ENCODE peak calls at places on chromosome X, in six cellular contexts. Q, A, T, K, X and U are unnamed samples.
A peak's percentile ranks its signal among the peaks of the same experiment; 100 is the strongest.

GRCh38 chrX:139559383-139560042 is 29.0 kb downstream of the F9 start:
- DNase-seq in Q (peak; percentile 10), A (peak; percentile 20), T (peak; percentile 36), K (no peak), X (peak; percentile 36), U (peak; percentile 46)

GRCh38 chrX:3371163-3371562 is 24.7 kb upstream of the MXRA5 start:
- DNase-seq in Q (no peak), A (no peak), T (no peak), K (no peak), X (no peak), U (no peak)

GRCh38 chrX:118346258-118347094 is 570 bp downstream of the WDR44 start:
- DNase-seq in Q (peak; percentile 31), A (peak; percentile 54), T (peak; percentile 7), K (peak; percentile 32), X (peak; percentile 37), U (peak; percentile 11)

GRCh38 chrX:12701625-12702024 is 89.6 kb upstream of the PRPS2 start:
- DNase-seq in Q (peak; percentile 42), A (peak; percentile 50), T (peak; percentile 37), K (peak; percentile 58), X (peak; percentile 71), U (peak; percentile 51)

GRCh38 chrX:41275661-41276609 is 58.0 kb upstream of the DDX3X start:
- DNase-seq in Q (peak; percentile 62), A (peak; percentile 93), T (peak; percentile 21), K (peak; percentile 61), X (peak; percentile 62), U (peak; percentile 17)

GRCh38 chrX:6021316-6022091 is 207.2 kb downstream of the NLGN4X start:
- DNase-seq in Q (peak; percentile 35), A (peak; percentile 29), T (peak; percentile 2), K (no peak), X (peak; percentile 49), U (peak; percentile 3)

GRCh38 chrX:103688949-103689348 is 2.5 kb upstream of the MORF4L2 start:
- DNase-seq in Q (no peak), A (peak; percentile 27), T (peak; percentile 21), K (no peak), X (no peak), U (no peak)

GRCh38 chrX:17605676-17606075 is 131.6 kb upstream of the SCML1 start:
- DNase-seq in Q (no peak), A (no peak), T (no peak), K (no peak), X (no peak), U (no peak)

GRCh38 chrX:102338162-102338561 is 91.2 kb downstream of the NXF2 start:
- DNase-seq in Q (no peak), A (no peak), T (no peak), K (peak; percentile 16), X (no peak), U (no peak)

GRCh38 chrX:16671005-16671404 is 21.0 kb downstream of the S100G start:
- DNase-seq in Q (no peak), A (peak; percentile 60), T (peak; percentile 5), K (no peak), X (no peak), U (no peak)

GRCh38 chrX:118566359-118566758 is 70.7 kb downstream of the DOCK11 start:
- DNase-seq in Q (no peak), A (no peak), T (no peak), K (no peak), X (no peak), U (no peak)

GRCh38 chrX:13699183-13699826 is 10.4 kb downstream of the RAB9A start:
- DNase-seq in Q (peak; percentile 57), A (no peak), T (no peak), K (no peak), X (peak; percentile 33), U (no peak)

GRCh38 chrX:5788930-5789329 is 439.7 kb downstream of the NLGN4X start:
- DNase-seq in Q (no peak), A (no peak), T (no peak), K (no peak), X (no peak), U (no peak)

GRCh38 chrX:150269613-150270254 is 93.4 kb upstream of the MAMLD1 start:
- DNase-seq in Q (no peak), A (peak; percentile 53), T (peak; percentile 92), K (no peak), X (peak; percentile 71), U (no peak)

GRCh38 chrX:68937581-68937980 is 108.8 kb downstream of the EFNB1 start:
- DNase-seq in Q (no peak), A (no peak), T (no peak), K (no peak), X (no peak), U (no peak)

GRCh38 chrX:138711399-138712347 is at the start of gene FGF13:
- DNase-seq in Q (peak; percentile 7), A (peak; percentile 35), T (peak; percentile 0), K (peak; percentile 25), X (peak; percentile 29), U (peak; percentile 26)

GRCh38 chrX:132967049-132967448 is 8.6 kb upstream of the HS6ST2 start:
- DNase-seq in Q (no peak), A (no peak), T (peak; percentile 59), K (no peak), X (no peak), U (no peak)

GRCh38 chrX:111861605-111862004 is 14.4 kb upstream of the TRPC5OS start:
- DNase-seq in Q (no peak), A (no peak), T (no peak), K (no peak), X (no peak), U (no peak)

GRCh38 chrX:71118032-71118984 is at the start of gene MED12:
- DNase-seq in Q (peak; percentile 85), A (peak; percentile 88), T (peak; percentile 47), K (peak; percentile 82), X (peak; percentile 80), U (peak; percentile 77)

GRCh38 chrX:97594825-97595224 is 711.1 kb downstream of the RPA4 start:
- DNase-seq in Q (no peak), A (no peak), T (peak; percentile 13), K (no peak), X (no peak), U (no peak)

GRCh38 chrX:140274761-140275525 is 229.9 kb downstream of the SOX3 start:
- DNase-seq in Q (no peak), A (no peak), T (no peak), K (no peak), X (no peak), U (no peak)

GRCh38 chrX:150899191-150899757 is 806 bp upstream of the CD99L2 start:
- DNase-seq in Q (peak; percentile 58), A (peak; percentile 37), T (no peak), K (peak; percentile 59), X (peak; percentile 37), U (peak; percentile 20)

GRCh38 chrX:153687121-153688039 is at the start of gene SLC6A8:
- DNase-seq in Q (peak; percentile 71), A (peak; percentile 87), T (peak; percentile 31), K (peak; percentile 51), X (peak; percentile 74), U (peak; percentile 65)
- TF ChIP-seq CTCF in Q (peak; percentile 30), A (peak; percentile 30), T (peak; percentile 57), K (no peak), X (no peak), U (peak; percentile 17)

GRCh38 chrX:21973321-21974010 is 33.0 kb downstream of the SMS start:
- DNase-seq in Q (no peak), A (no peak), T (no peak), K (no peak), X (no peak), U (no peak)

GRCh38 chrX:21978346-21978745 is 37.8 kb downstream of the SMS start:
- DNase-seq in Q (no peak), A (no peak), T (peak; percentile 50), K (no peak), X (no peak), U (no peak)

GRCh38 chrX:21975242-21975641 is 34.7 kb downstream of the SMS start:
- DNase-seq in Q (no peak), A (no peak), T (no peak), K (no peak), X (no peak), U (no peak)

GRCh38 chrX:21974011-21974385 is 33.5 kb downstream of the SMS start:
- DNase-seq in Q (no peak), A (no peak), T (no peak), K (no peak), X (no peak), U (peak; percentile 49)

GRCh38 chrX:21975827-21976226 is 35.3 kb downstream of the SMS start:
- DNase-seq in Q (no peak), A (no peak), T (no peak), K (no peak), X (no peak), U (peak; percentile 20)
- H3K36me3 ChIP-seq in Q (no peaks in the 10 kb centered on the region), A (peaks cover 41% of the 10 kb centered on the region), T (no peaks in the 10 kb centered on the region), K (peaks cover 12% of the 10 kb centered on the region), X (peaks cover 31% of the 10 kb centered on the region), U (no peaks in the 10 kb centered on the region)

DNA sequence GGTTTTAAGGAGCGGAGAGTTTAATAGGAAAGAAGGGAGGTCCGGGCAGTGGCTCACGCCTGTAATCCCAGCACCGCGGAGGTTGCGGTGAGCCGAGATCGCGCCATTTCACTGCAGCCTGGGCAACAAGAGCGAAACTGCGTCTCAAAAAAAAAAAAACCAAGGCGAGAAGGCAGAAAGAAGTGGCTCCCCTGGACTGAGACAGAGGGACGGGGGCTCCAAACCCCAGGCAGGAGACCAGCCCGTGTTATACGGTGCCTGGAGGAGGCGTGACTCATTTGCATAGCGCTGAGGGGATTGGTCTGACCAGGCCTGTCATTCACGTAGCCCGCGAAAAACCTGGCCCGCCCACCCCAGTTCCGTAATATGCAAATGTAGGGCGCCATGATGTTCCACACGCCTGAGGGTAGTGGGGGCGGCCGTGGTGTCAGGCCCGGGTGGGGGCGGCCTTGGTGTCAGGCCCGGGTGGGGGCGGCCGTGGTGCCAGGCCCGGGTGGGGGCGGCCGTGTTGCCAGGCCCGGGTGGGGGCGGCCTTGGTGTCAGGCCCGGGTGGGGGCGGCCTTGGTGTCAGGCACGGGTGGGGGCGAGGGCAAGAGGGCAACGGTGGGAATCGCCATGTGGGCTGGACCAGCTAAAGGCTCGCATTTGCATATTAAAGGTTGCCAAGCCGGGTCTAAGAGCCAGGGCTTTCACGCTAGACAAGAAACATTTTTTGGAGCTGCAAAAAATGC is 2.1 kb downstream of the PLCXD1 start:
- DNase-seq in Q (peak; percentile 92), A (peak; percentile 95), T (no peak), K (peak; percentile 93), X (peak; percentile 90), U (peak; percentile 89)
- TF ChIP-seq POLR2AphosphoS5 in Q (no peak), A (peak; percentile 45), T (no peak), K (no peak), X (no peak), U (peak; percentile 77)

GRCh38 chrX:46072372-46072771 is 472.8 kb downstream of the ZNF674 start:
- DNase-seq in Q (no peak), A (no peak), T (no peak), K (no peak), X (no peak), U (no peak)

DNA sequence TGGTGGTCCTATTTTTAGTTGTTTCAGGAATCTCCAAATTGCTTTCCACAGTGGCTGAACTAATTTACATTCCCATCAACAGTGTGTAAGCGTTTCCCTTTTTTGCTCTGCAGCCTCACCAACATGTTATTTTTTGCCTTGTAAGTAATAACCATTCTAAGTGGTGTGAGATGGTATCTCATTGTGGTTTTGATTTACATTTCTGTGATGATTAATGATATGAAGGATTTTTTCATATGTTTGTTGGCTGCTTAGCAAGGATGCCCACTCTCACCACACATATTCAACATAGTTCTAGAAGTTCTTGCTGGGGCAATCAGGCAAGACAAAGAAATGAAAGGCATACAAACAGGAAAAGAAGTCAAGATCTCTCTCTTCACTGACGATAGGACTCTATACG is 472.4 kb downstream of the ZNF674 start:
- DNase-seq in Q (no peak), A (no peak), T (no peak), K (no peak), X (no peak), U (no peak)
- TF ChIP-seq CTCF in Q (no peak), A (no peak), T (no peak), K (no peak), X (no peak), U (no peak)

GRCh38 chrX:53594354-53594753 is 92.2 kb downstream of the HUWE1 start:
- DNase-seq in Q (no peak), A (no peak), T (peak; percentile 16), K (no peak), X (no peak), U (no peak)
- H3K36me3 ChIP-seq in Q (peaks cover 22% of the 10 kb centered on the region), A (peaks cover 55% of the 10 kb centered on the region), T (peaks cover 7% of the 10 kb centered on the region), K (peaks cover 77% of the 10 kb centered on the region), X (peaks cover 86% of the 10 kb centered on the region), U (no peaks in the 10 kb centered on the region)